ENCODE peak calls at places on chromosomes 1 and 21, in five cellular contexts. One of them, this sample, is unnamed.

GRCh38 chr1:50704126-50704525 is 255.9 kb downstream of the FAF1 start:
- DNase-seq in GOT3: no peak
- DNase-seq in cardiac fibroblast: peak
- DNase-seq in activated naive CD4-positive, alpha-beta T cell treated with Interleukin-2 at 50 U/mL for 16 hours: no peak
- DNase-seq in activated CD8-positive, alpha-beta memory T cell treated with anti-CD3 and anti-CD28 coated beads for 24 hours: no peak
- DNase-seq in this sample: no peak

GRCh38 chr1:200107004-200107470 is 79.5 kb downstream of the NR5A2 start:
- DNase-seq in activated CD8-positive, alpha-beta memory T cell treated with anti-CD3 and anti-CD28 coated beads for 24 hours: no peak
- DNase-seq in cardiac fibroblast: no peak
- DNase-seq in GOT3: no peak
- DNase-seq in activated naive CD4-positive, alpha-beta T cell treated with Interleukin-2 at 50 U/mL for 16 hours: no peak
- DNase-seq in this sample: no peak

GRCh38 chr1:36369061-36369470 is 16.7 kb downstream of the STK40 start:
- DNase-seq in activated CD8-positive, alpha-beta memory T cell treated with anti-CD3 and anti-CD28 coated beads for 24 hours: peak
- DNase-seq in cardiac fibroblast: peak
- DNase-seq in activated naive CD4-positive, alpha-beta T cell treated with Interleukin-2 at 50 U/mL for 16 hours: peak
- DNase-seq in GOT3: peak
- DNase-seq in this sample: peak

GRCh38 chr1:221824025-221824424 is 82.1 kb upstream of the DUSP10 start:
- DNase-seq in GOT3: no peak
- DNase-seq in activated CD8-positive, alpha-beta memory T cell treated with anti-CD3 and anti-CD28 coated beads for 24 hours: no peak
- DNase-seq in activated naive CD4-positive, alpha-beta T cell treated with Interleukin-2 at 50 U/mL for 16 hours: peak
- DNase-seq in cardiac fibroblast: peak
- DNase-seq in this sample: no peak

GRCh38 chr21:36209626-36210171 is 53.1 kb downstream of the DOP1B start:
- DNase-seq in activated CD8-positive, alpha-beta memory T cell treated with anti-CD3 and anti-CD28 coated beads for 24 hours: no peak
- DNase-seq in cardiac fibroblast: peak
- DNase-seq in GOT3: no peak
- DNase-seq in activated naive CD4-positive, alpha-beta T cell treated with Interleukin-2 at 50 U/mL for 16 hours: peak
- DNase-seq in this sample: peak

GRCh38 chr1:236691348-236691747 is 5.0 kb downstream of the ACTN2 start:
- DNase-seq in GOT3: no peak
- DNase-seq in cardiac fibroblast: no peak
- DNase-seq in activated CD8-positive, alpha-beta memory T cell treated with anti-CD3 and anti-CD28 coated beads for 24 hours: no peak
- DNase-seq in activated naive CD4-positive, alpha-beta T cell treated with Interleukin-2 at 50 U/mL for 16 hours: no peak
- DNase-seq in this sample: no peak

GRCh38 chr1:102045752-102046151 is 49.0 kb upstream of the OLFM3 start:
- DNase-seq in activated CD8-positive, alpha-beta memory T cell treated with anti-CD3 and anti-CD28 coated beads for 24 hours: no peak
- DNase-seq in cardiac fibroblast: no peak
- DNase-seq in activated naive CD4-positive, alpha-beta T cell treated with Interleukin-2 at 50 U/mL for 16 hours: no peak
- DNase-seq in GOT3: no peak
- DNase-seq in this sample: no peak

GRCh38 chr1:223765036-223765718 is 52.8 kb downstream of the CAPN2 start:
- DNase-seq in activated CD8-positive, alpha-beta memory T cell treated with anti-CD3 and anti-CD28 coated beads for 24 hours: no peak
- DNase-seq in cardiac fibroblast: peak
- DNase-seq in GOT3: no peak
- DNase-seq in activated naive CD4-positive, alpha-beta T cell treated with Interleukin-2 at 50 U/mL for 16 hours: no peak
- DNase-seq in this sample: no peak

GRCh38 chr1:11458811-11459275 is 20.1 kb upstream of the DISP3 start:
- DNase-seq in activated naive CD4-positive, alpha-beta T cell treated with Interleukin-2 at 50 U/mL for 16 hours: no peak
- DNase-seq in GOT3: no peak
- DNase-seq in activated CD8-positive, alpha-beta memory T cell treated with anti-CD3 and anti-CD28 coated beads for 24 hours: no peak
- DNase-seq in cardiac fibroblast: peak
- DNase-seq in this sample: peak

GRCh38 chr21:14687277-14687642 is 141.1 kb upstream of the SAMSN1 start:
- DNase-seq in GOT3: no peak
- DNase-seq in cardiac fibroblast: peak
- DNase-seq in activated CD8-positive, alpha-beta memory T cell treated with anti-CD3 and anti-CD28 coated beads for 24 hours: no peak
- DNase-seq in activated naive CD4-positive, alpha-beta T cell treated with Interleukin-2 at 50 U/mL for 16 hours: no peak
- DNase-seq in this sample: no peak

GRCh38 chr1:173628888-173629287 is 6.2 kb upstream of the TEX50 start:
- DNase-seq in GOT3: no peak
- DNase-seq in activated CD8-positive, alpha-beta memory T cell treated with anti-CD3 and anti-CD28 coated beads for 24 hours: no peak
- DNase-seq in activated naive CD4-positive, alpha-beta T cell treated with Interleukin-2 at 50 U/mL for 16 hours: no peak
- DNase-seq in cardiac fibroblast: no peak
- DNase-seq in this sample: no peak

GRCh38 chr1:24438423-24438901 is 22.9 kb downstream of the NIPAL3 start:
- DNase-seq in GOT3: no peak
- DNase-seq in activated naive CD4-positive, alpha-beta T cell treated with Interleukin-2 at 50 U/mL for 16 hours: no peak
- DNase-seq in activated CD8-positive, alpha-beta memory T cell treated with anti-CD3 and anti-CD28 coated beads for 24 hours: no peak
- DNase-seq in cardiac fibroblast: peak
- DNase-seq in this sample: no peak

GRCh38 chr1:30912913-30913652 is 4.5 kb upstream of the SDC3 start:
- DNase-seq in activated CD8-positive, alpha-beta memory T cell treated with anti-CD3 and anti-CD28 coated beads for 24 hours: no peak
- DNase-seq in GOT3: no peak
- DNase-seq in cardiac fibroblast: no peak
- DNase-seq in activated naive CD4-positive, alpha-beta T cell treated with Interleukin-2 at 50 U/mL for 16 hours: no peak
- DNase-seq in this sample: peak

This sample was measured in adrenal gland.